ENCODE peak calls at places on chromosomes 3 and 15, in six cellular contexts. One of them, this sample, is unnamed.

GRCh38 chr15:72967397-72967796 is 84.9 kb upstream of the NEO1 start:
- DNase-seq in IMR-90: no peak
- DNase-seq in mesendoderm: peak
- DNase-seq in mesenchymal stem cell: no peak
- DNase-seq in H9: no peak
- DNase-seq in H1: no peak
- DNase-seq in this sample: no peak

GRCh38 chr3:194301730-194302129 is 49.4 kb downstream of the CPN2 start:
- DNase-seq in IMR-90: no peak
- DNase-seq in mesendoderm: no peak
- DNase-seq in mesenchymal stem cell: no peak
- DNase-seq in H9: no peak
- DNase-seq in H1: no peak
- DNase-seq in this sample: no peak

GRCh38 chr3:12286927-12287726 is 1.7 kb upstream of the PPARG start:
- DNase-seq in IMR-90: no peak
- DNase-seq in mesendoderm: peak
- DNase-seq in mesenchymal stem cell: peak
- DNase-seq in H9: peak
- DNase-seq in H1: no peak
- DNase-seq in this sample: no peak

GRCh38 chr15:78105541-78106241 is 13.3 kb downstream of the SH2D7 start:
- DNase-seq in IMR-90: peak
- DNase-seq in mesendoderm: no peak
- DNase-seq in mesenchymal stem cell: no peak
- DNase-seq in H9: no peak
- DNase-seq in H1: no peak
- DNase-seq in this sample: no peak

GRCh38 chr3:100317928-100318327 is 16.6 kb upstream of the NIT2 start:
- DNase-seq in IMR-90: no peak
- DNase-seq in mesendoderm: no peak
- DNase-seq in mesenchymal stem cell: no peak
- DNase-seq in H9: no peak
- DNase-seq in H1: no peak
- DNase-seq in this sample: no peak

GRCh38 chr3:38214560-38214959 is 49.2 kb downstream of the OXSR1 start:
- DNase-seq in IMR-90: peak
- DNase-seq in mesendoderm: no peak
- DNase-seq in mesenchymal stem cell: no peak
- DNase-seq in H9: no peak
- DNase-seq in H1: no peak
- DNase-seq in this sample: no peak

GRCh38 chr3:43317461-43318316 is 31.3 kb downstream of the SNRK start:
- DNase-seq in IMR-90: no peak
- DNase-seq in mesendoderm: peak
- DNase-seq in mesenchymal stem cell: peak
- DNase-seq in H9: no peak
- DNase-seq in H1: no peak
- DNase-seq in this sample: no peak

GRCh38 chr3:126207166-126207565 is 26.8 kb upstream of the ALDH1L1 start:
- DNase-seq in IMR-90: no peak
- DNase-seq in mesendoderm: no peak
- DNase-seq in mesenchymal stem cell: no peak
- DNase-seq in H9: no peak
- DNase-seq in H1: no peak
- DNase-seq in this sample: no peak

GRCh38 chr3:194206375-194206774 is 70.4 kb downstream of the HES1 start:
- DNase-seq in IMR-90: peak
- DNase-seq in mesendoderm: no peak
- DNase-seq in mesenchymal stem cell: no peak
- DNase-seq in H9: no peak
- DNase-seq in H1: no peak
- DNase-seq in this sample: no peak

GRCh38 chr3:54853573-54854404 is 74.1 kb downstream of the LRTM1 start:
- DNase-seq in IMR-90: peak
- DNase-seq in mesendoderm: peak
- DNase-seq in mesenchymal stem cell: peak
- DNase-seq in H9: peak
- DNase-seq in H1: peak
- DNase-seq in this sample: peak

GRCh38 chr3:123805504-123805903 is 78.6 kb downstream of the MYLK start:
- DNase-seq in IMR-90: no peak
- DNase-seq in mesendoderm: no peak
- DNase-seq in mesenchymal stem cell: no peak
- DNase-seq in H9: no peak
- DNase-seq in H1: no peak
- DNase-seq in this sample: no peak

GRCh38 chr3:134093906-134094305 is 64.2 kb upstream of the SLCO2A1 start:
- DNase-seq in IMR-90: peak
- DNase-seq in mesendoderm: no peak
- DNase-seq in mesenchymal stem cell: peak
- DNase-seq in H9: no peak
- DNase-seq in H1: no peak
- DNase-seq in this sample: no peak

GRCh38 chr3:39750677-39751076 is 58.7 kb upstream of the MYRIP start:
- DNase-seq in IMR-90: no peak
- DNase-seq in mesendoderm: peak
- DNase-seq in mesenchymal stem cell: no peak
- DNase-seq in H9: no peak
- DNase-seq in H1: no peak
- DNase-seq in this sample: no peak

DNA sequence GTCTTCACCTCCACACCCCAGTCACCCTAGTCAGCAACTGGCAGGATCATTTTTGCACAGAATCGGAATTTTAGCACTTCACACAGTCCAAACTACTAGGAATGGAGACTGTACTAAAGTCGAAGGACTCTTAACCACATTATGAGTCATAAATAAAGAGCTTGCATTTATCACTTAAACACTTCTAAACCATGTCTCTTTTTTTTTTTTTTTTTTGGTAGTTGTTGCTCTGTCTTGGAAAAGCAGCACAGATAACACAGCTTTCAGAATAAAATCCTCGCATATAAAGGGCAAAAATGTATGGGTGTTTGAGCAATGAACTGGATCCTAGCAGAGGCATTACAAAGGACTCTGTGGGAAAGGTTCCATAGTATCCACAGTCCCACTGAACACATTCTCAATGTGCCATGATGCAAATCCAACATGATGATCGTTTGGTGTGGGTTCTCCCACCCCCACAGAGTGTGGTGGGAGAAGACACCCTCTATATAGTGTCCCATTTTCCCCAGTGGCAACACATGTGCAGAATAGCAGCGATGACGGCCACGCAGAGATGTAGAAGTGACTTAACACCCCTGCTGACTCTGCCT is 47.1 kb downstream of the FOXP1 start:
- DNase-seq in IMR-90: peak
- DNase-seq in mesendoderm: no peak
- DNase-seq in mesenchymal stem cell: peak
- DNase-seq in H9: no peak
- DNase-seq in H1: no peak
- DNase-seq in this sample: no peak
- H2BK120ac ChIP-seq in IMR-90: peak
- H2BK120ac ChIP-seq in mesendoderm: no peak
- H2BK120ac ChIP-seq in mesenchymal stem cell: no peak
- H2BK120ac ChIP-seq in H9: no peak
- H2BK120ac ChIP-seq in H1: no peak
- H2BK120ac ChIP-seq in this sample: no peak

GRCh38 chr15:39434751-39435238 is 146.1 kb upstream of the THBS1 start:
- DNase-seq in IMR-90: no peak
- DNase-seq in mesendoderm: no peak
- DNase-seq in mesenchymal stem cell: no peak
- DNase-seq in H9: no peak
- DNase-seq in H1: no peak
- DNase-seq in this sample: no peak

GRCh38 chr15:39434126-39434525 is 146.8 kb upstream of the THBS1 start:
- DNase-seq in IMR-90: no peak
- DNase-seq in mesendoderm: no peak
- DNase-seq in mesenchymal stem cell: no peak
- DNase-seq in H9: no peak
- DNase-seq in H1: no peak
- DNase-seq in this sample: no peak

GRCh38 chr15:39435244-39435643 is 145.6 kb upstream of the THBS1 start:
- DNase-seq in IMR-90: no peak
- DNase-seq in mesendoderm: no peak
- DNase-seq in mesenchymal stem cell: no peak
- DNase-seq in H9: no peak
- DNase-seq in H1: no peak
- DNase-seq in this sample: no peak

GRCh38 chr15:39438795-39439577 is 141.9 kb upstream of the THBS1 start:
- DNase-seq in IMR-90: peak
- DNase-seq in mesendoderm: peak
- DNase-seq in mesenchymal stem cell: no peak
- DNase-seq in H9: no peak
- DNase-seq in H1: no peak
- DNase-seq in this sample: no peak

GRCh38 chr15:39438260-39438659 is 142.6 kb upstream of the THBS1 start:
- DNase-seq in IMR-90: no peak
- DNase-seq in mesendoderm: no peak
- DNase-seq in mesenchymal stem cell: no peak
- DNase-seq in H9: no peak
- DNase-seq in H1: no peak
- DNase-seq in this sample: no peak
- H2BK120ac ChIP-seq in IMR-90: no peak
- H2BK120ac ChIP-seq in mesendoderm: no peak
- H2BK120ac ChIP-seq in mesenchymal stem cell: no peak
- H2BK120ac ChIP-seq in H9: no peak
- H2BK120ac ChIP-seq in H1: no peak
- H2BK120ac ChIP-seq in this sample: no peak

GRCh38 chr3:64272271-64272670 is 47.0 kb upstream of the PRICKLE2 start:
- DNase-seq in IMR-90: no peak
- DNase-seq in mesendoderm: no peak
- DNase-seq in mesenchymal stem cell: no peak
- DNase-seq in H9: no peak
- DNase-seq in H1: no peak
- DNase-seq in this sample: no peak
- H2BK120ac ChIP-seq in IMR-90: no peak
- H2BK120ac ChIP-seq in mesendoderm: no peak
- H2BK120ac ChIP-seq in mesenchymal stem cell: no peak
- H2BK120ac ChIP-seq in H9: no peak
- H2BK120ac ChIP-seq in H1: no peak
- H2BK120ac ChIP-seq in this sample: no peak

GRCh38 chr15:79314811-79315210 is 3.9 kb downstream of the TMED3 start:
- DNase-seq in IMR-90: no peak
- DNase-seq in mesendoderm: no peak
- DNase-seq in mesenchymal stem cell: no peak
- DNase-seq in H9: no peak
- DNase-seq in H1: no peak
- DNase-seq in this sample: no peak
- H2BK120ac ChIP-seq in IMR-90: no peak
- H2BK120ac ChIP-seq in mesendoderm: no peak
- H2BK120ac ChIP-seq in mesenchymal stem cell: no peak
- H2BK120ac ChIP-seq in H9: no peak
- H2BK120ac ChIP-seq in H1: no peak
- H2BK120ac ChIP-seq in this sample: no peak

DNA sequence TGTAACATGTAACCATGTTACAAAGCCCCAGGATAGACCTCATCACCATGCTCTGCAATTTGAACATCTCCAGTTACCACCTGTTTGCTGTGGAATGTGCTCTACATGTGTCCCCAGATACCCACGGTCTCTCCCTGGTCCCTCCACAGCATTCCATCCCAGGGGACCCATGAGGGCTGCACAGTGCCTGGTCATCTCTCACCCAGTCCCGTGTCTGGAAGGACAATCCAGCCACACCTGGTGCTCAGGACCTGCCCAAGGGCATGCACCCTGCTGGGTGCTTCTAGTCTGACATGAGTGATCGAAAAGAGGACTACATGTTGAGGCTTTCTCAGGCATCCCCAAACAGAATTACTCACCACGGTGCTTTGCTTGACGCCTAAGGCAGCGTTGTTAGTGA is 119.6 kb upstream of the ATP10A start:
- DNase-seq in IMR-90: no peak
- DNase-seq in mesendoderm: no peak
- DNase-seq in mesenchymal stem cell: no peak
- DNase-seq in H9: no peak
- DNase-seq in H1: no peak
- DNase-seq in this sample: no peak
- H2BK120ac ChIP-seq in IMR-90: no peak
- H2BK120ac ChIP-seq in mesendoderm: no peak
- H2BK120ac ChIP-seq in mesenchymal stem cell: no peak
- H2BK120ac ChIP-seq in H9: no peak
- H2BK120ac ChIP-seq in H1: no peak
- H2BK120ac ChIP-seq in this sample: no peak

DNA sequence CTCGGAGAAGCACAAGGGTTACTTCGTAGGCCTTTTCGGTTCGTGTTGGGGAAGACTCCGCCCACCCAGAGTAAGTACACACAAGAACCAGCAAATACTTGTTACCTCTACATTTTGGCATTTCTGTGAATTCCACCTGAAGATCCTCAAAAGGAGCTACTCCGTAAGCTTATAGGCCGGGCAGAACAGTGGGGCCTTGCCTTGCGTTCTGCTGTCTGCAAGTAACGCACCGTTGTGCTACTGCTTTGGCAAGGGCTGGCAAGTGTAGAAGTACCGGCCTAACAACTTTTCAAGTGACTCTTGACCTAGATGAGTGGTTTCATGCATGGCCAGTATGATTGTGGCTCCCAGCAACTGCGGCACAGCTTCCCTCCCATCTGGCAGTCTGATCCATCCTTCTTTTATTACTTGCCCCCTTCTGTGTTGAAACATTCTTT is 6.4 kb upstream of the DNAAF4 start:
- DNase-seq in IMR-90: no peak
- DNase-seq in mesendoderm: no peak
- DNase-seq in mesenchymal stem cell: no peak
- DNase-seq in H9: no peak
- DNase-seq in H1: no peak
- DNase-seq in this sample: no peak
- H2BK120ac ChIP-seq in IMR-90: no peak
- H2BK120ac ChIP-seq in mesendoderm: no peak
- H2BK120ac ChIP-seq in mesenchymal stem cell: no peak
- H2BK120ac ChIP-seq in H9: no peak
- H2BK120ac ChIP-seq in H1: no peak
- H2BK120ac ChIP-seq in this sample: no peak

DNA sequence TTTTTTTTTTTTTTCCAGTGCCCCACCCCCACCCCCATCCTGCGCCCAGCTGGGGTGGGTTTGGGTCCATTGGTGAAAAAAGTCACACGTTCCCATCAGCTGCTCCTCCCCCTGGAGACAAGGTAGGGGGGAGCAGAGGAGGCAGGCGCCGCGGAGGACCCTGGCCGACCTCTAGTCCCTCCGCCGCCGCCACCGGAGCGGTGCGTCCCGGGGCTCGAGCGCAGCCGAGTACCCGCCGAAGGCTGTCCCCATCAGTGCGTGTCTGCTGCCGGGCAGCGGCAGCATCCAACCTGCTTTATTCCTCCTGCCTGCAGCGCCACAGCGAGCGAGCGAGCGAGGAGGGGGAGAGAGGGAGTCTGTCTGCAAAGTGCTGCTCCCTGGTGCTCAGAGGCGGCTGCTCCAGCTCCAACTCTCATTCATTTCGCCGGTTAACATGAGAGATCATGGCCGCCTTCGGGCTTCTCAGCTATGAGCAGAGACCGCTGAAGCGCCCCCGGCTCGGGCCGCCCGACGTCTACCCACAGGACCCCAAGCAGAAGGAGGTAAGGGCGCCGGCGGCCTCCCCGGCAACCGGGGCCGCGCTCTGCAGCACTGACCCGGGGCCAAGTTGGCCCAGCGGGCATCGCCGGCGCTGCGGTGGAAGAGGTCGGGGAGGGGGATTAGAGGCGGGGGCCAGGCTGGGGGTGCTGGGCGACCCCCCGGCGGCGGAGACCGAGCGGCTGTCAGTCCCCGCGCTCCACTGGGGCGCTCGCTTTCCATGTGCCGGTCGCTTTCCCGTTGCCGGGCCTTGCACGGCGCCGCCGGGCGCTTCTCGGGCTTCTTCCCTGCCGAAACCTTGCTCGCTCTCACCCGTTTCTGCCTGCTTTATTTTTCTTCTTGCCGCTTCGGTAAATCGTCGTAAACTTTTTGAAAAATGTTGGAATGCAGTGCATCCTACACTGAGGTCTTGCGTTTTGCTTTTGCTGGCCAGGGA is 1.3 kb downstream of the MED12L start:
- DNase-seq in IMR-90: peak
- DNase-seq in mesendoderm: peak
- DNase-seq in mesenchymal stem cell: peak
- DNase-seq in H9: peak
- DNase-seq in H1: no peak
- DNase-seq in this sample: peak
- H2BK120ac ChIP-seq in IMR-90: no peak
- H2BK120ac ChIP-seq in mesendoderm: no peak
- H2BK120ac ChIP-seq in mesenchymal stem cell: no peak
- H2BK120ac ChIP-seq in H9: no peak
- H2BK120ac ChIP-seq in H1: no peak
- H2BK120ac ChIP-seq in this sample: no peak

This sample was measured in neuronal stem cell.